ENCODE peak calls at places on chromosomes 5 and 9, in ten cellular contexts. K is adrenal gland; E is H7; I is GM12864; Z is body of pancreas; L is AG04450; T is neural progenitor cell; B is lung; X is tibial artery; G is CD8-positive, alpha-beta memory T cell. H is an unnamed sample.

GRCh38 chr9:77945798-77946197 is 85.8 kb downstream of the GNAQ start:
- DNase-seq in Z (no peak), I (no peak), L (no peak), K (no peak), G (no peak), E (no peak), B (no peak), X (no peak), T (no peak), H (no peak)

GRCh38 chr9:131228988-131229387 is 47.3 kb downstream of the FAM78A start:
- DNase-seq in G (no peak), E (no peak), L (peak; percentile 59), T (no peak), Z (no peak), X (no peak), B (no peak), K (no peak), I (no peak), H (no peak)

GRCh38 chr9:95581900-95582299 is 65.1 kb upstream of the PTCH1 start:
- DNase-seq in T (peak; percentile 59), X (no peak), B (no peak), K (no peak), L (no peak), E (peak; percentile 86), I (no peak), G (no peak), Z (no peak), H (no peak)

GRCh38 chr9:99416007-99416406 is 193.9 kb downstream of the SEC61B start:
- DNase-seq in Z (no peak), G (no peak), X (no peak), E (no peak), T (no peak), L (no peak), K (no peak), B (no peak), I (no peak), H (no peak)

GRCh38 chr5:135009736-135010501 is 24.1 kb downstream of the PITX1 start:
- DNase-seq in L (no peak), Z (no peak), B (no peak), K (no peak), E (peak; percentile 25), G (no peak), I (no peak), X (no peak), T (no peak), H (no peak)

GRCh38 chr5:112253478-112254250 is 165.4 kb downstream of the EPB41L4A start:
- DNase-seq in G (no peak), B (no peak), I (no peak), X (peak; percentile 47), E (no peak), L (no peak), T (no peak), Z (peak; percentile 5), K (peak; percentile 29), H (no peak)

GRCh38 chr5:73376618-73377170 is 71.9 kb downstream of the FOXD1 start:
- DNase-seq in B (no peak), X (no peak), G (no peak), L (no peak), E (no peak), Z (no peak), K (no peak), I (no peak), T (no peak), H (no peak)

GRCh38 chr9:98254236-98255063 is 999 bp downstream of the TBC1D2 start:
- DNase-seq in G (no peak), I (no peak), L (no peak), Z (no peak), X (no peak), K (no peak), E (no peak), T (no peak), B (no peak), H (no peak)

GRCh38 chr9:6382681-6383080 is 30.3 kb upstream of the UHRF2 start:
- DNase-seq in I (no peak), L (no peak), X (no peak), E (no peak), G (no peak), T (no peak), K (no peak), B (no peak), Z (no peak), H (no peak)

GRCh38 chr9:6384732-6385131 is 28.3 kb upstream of the UHRF2 start:
- DNase-seq in E (no peak), T (no peak), K (no peak), I (no peak), B (no peak), G (no peak), X (no peak), Z (no peak), L (no peak), H (no peak)

GRCh38 chr9:6383551-6384225 is 29.3 kb upstream of the UHRF2 start:
- DNase-seq in X (no peak), I (no peak), K (no peak), E (no peak), T (no peak), G (no peak), L (peak; percentile 24), Z (no peak), B (no peak), H (no peak)
- H3K4me3 ChIP-seq in X (no peak overlapping the region), I (no peak overlapping the region), K (no peak overlapping the region), E (no peak overlapping the region), T (no peak overlapping the region), G (no peak overlapping the region), L (no peak overlapping the region), Z (no peak overlapping the region), B (no peak overlapping the region), H (no peak overlapping the region)

DNA sequence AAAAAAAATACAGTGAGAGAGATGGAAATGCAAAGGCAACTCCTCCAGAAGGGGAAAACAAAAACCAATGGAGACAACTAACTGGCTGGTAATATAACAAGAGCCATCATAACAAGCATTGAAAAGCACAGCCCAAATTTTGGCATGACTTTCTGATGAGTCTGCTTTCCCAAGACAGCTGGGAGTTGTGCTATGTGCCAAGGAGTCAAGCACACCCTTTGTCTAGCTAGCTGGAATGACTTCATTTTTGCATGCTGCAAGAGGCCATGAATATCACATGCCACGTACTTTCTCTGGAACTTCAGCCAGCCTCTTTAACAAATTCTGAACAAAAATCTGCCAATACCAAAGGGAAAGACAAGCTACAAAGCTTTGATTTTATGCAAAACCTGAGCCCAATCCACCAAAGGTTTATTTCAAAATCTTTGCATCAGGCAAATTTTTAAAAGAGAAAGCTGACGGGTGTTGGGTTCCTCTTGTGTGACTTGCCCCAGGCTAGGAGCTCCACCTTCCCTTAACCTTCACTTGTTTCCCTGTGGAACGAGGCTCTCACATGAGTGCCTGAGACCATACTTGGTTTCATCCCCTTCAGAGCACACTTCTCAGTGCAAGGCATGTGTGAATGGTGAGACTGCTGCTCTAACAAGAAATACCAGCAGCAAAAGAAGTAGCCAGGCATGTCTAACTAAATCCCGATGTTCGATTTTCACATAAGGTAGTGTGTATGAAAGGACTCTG is 47.3 kb downstream of the S1PR3 start:
- DNase-seq in Z (peak; percentile 32), B (no peak), I (no peak), T (no peak), K (peak; percentile 65), G (no peak), L (peak; percentile 85), X (peak; percentile 50), E (no peak), H (no peak)
- H3K4me3 ChIP-seq in Z (no peak overlapping the region), B (no peak overlapping the region), I (no peak overlapping the region), T (no peak overlapping the region), K (no peak overlapping the region), G (no peak overlapping the region), L (no peak overlapping the region), X (no peak overlapping the region), E (no peak overlapping the region), H (no peak overlapping the region)

GRCh38 chr9:35758475-35759050 is 4.5 kb upstream of the MSMP start:
- DNase-seq in Z (no peak), X (no peak), E (no peak), L (no peak), I (no peak), T (no peak), G (no peak), B (no peak), K (no peak), H (no peak)

GRCh38 chr9:35756743-35757526 is 2.9 kb upstream of the MSMP start:
- DNase-seq in I (no peak), K (peak; percentile 60), B (peak; percentile 77), T (peak; percentile 78), X (no peak), E (peak; percentile 86), L (no peak), Z (peak; percentile 75), G (peak; percentile 68), H (peak; percentile 74)

GRCh38 chr9:35759795-35760194 is 5.7 kb upstream of the MSMP start:
- DNase-seq in Z (no peak), X (no peak), G (no peak), T (no peak), K (no peak), I (no peak), B (no peak), E (no peak), L (no peak), H (no peak)

GRCh38 chr9:35756275-35756742 is 2.2 kb upstream of the MSMP start:
- DNase-seq in G (peak; percentile 86), I (no peak), K (peak; percentile 62), T (peak; percentile 85), L (no peak), E (peak; percentile 84), Z (no peak), B (peak; percentile 79), X (no peak), H (peak; percentile 74)

DNA sequence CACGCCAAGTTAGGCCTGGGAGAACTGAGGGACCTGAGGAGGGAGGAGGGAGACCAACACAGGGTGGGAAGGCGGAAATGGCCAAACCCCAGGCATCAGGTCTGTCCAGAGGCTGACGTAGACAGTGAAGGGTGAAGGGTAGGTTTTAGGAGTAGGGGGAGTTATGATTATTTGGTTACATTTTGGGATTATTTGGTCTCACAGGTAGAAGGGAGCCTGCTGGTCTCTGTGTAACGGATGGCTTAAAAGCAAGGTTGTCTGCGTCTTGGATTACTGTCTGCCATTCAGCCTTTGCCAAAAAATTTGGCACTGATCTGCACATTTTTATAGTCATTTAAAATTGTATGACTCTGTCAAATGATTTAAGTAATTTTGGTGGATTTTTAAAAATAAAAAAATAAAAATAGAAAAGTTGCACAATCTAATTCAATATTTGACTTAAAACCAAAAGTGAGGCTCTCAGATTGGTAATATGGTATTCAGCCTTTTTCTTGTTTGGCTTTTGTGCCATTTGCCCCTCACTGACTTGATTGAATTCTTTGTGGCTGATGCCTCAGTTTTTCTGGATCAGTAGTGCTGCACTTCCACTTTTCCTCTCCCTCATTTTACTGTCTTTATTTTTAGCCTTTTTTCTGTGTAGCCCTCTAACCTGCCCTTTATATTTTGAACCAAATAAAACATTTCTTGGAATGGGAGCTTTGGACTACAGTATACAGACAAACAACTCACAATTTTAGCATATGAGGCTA is 3.6 kb upstream of the MSMP start:
- DNase-seq in I (no peak), X (peak; percentile 54), L (no peak), K (peak; percentile 46), E (no peak), B (no peak), T (no peak), Z (peak; percentile 69), G (no peak), H (no peak)
- H3K4me3 ChIP-seq in I (peak overlapping the region; percentile 70), X (peak overlapping the region; percentile 55), L (peak overlapping the region; percentile 35), K (peak overlapping the region; percentile 58), E (peak overlapping the region; percentile 62), B (peak overlapping the region; percentile 30), T (peak overlapping the region; percentile 68), Z (peak overlapping the region; percentile 57), G (peak overlapping the region; percentile 92), H (peak overlapping the region; percentile 61)

DNA sequence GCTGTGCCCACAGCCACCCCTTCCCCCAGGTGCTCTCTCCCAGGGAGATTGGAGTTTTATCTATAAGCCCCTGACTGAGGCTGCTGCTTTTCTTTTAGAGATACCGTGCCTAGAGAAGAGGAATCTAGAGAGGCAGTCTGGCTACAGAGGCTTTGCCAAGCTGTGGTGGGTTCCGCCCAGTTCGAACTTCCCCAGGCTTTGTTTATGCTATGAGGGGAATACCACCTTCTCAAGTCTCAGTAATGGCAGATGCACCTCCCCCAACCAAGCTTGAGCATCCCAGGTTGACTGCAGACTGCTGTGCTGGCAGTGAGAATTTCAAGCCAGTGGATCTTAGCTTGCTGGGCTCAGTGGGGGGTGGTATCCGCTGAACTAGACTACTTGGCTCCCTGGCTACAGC is 157.4 kb downstream of the CAAP1 start:
- DNase-seq in K (no peak), Z (no peak), L (no peak), E (no peak), X (no peak), I (no peak), T (no peak), B (no peak), G (no peak), H (no peak)
- H3K4me3 ChIP-seq in K (no peak overlapping the region), Z (no peak overlapping the region), L (no peak overlapping the region), E (no peak overlapping the region), X (no peak overlapping the region), I (no peak overlapping the region), T (no peak overlapping the region), B (no peak overlapping the region), G (no peak overlapping the region), H (no peak overlapping the region)